ENCODE peak calls at places on chromosomes 13 and 19, in six cellular contexts. R is OCI-LY7, S is fibroblast of lung, E is mammary epithelial cell, G is SK-N-SH, J is GM23338. U is an unnamed sample.

GRCh38 chr13:110010433-110011135 is 224.2 kb upstream of the IRS2 start:
- DNase-seq in R (no peak), S (peak), E (no peak), G (no peak), J (no peak), U (no peak)

GRCh38 chr13:33016414-33017409 is at the start of gene KL:
- DNase-seq in R (no peak), S (no peak), E (no peak), G (peak), J (peak), U (no peak)

GRCh38 chr13:36370108-36370429 is 23.9 kb upstream of the SPART start:
- DNase-seq in R (no peak), S (no peak), E (no peak), G (no peak), J (no peak), U (no peak)

GRCh38 chr13:52025475-52026245 is 1.2 kb downstream of the UTP14C start:
- DNase-seq in R (no peak), S (no peak), E (no peak), G (no peak), J (peak), U (no peak)

GRCh38 chr19:9528757-9529336 is 9.6 kb downstream of the ZNF426 start:
- DNase-seq in R (no peak), S (peak), E (no peak), G (no peak), J (peak), U (peak)

GRCh38 chr19:51137812-51138425 is 4.2 kb upstream of the SIGLEC7 start:
- DNase-seq in R (no peak), S (no peak), E (no peak), G (no peak), J (no peak), U (no peak)

GRCh38 chr19:10717054-10717355 is 874 bp upstream of the DNM2 start:
- DNase-seq in R (no peak), S (no peak), E (no peak), G (no peak), J (no peak), U (no peak)

GRCh38 chr13:92510416-92510815 is 716.2 kb upstream of the GPC6 start:
- DNase-seq in R (peak), S (peak), E (peak), G (no peak), J (peak), U (peak)

GRCh38 chr13:97911311-97912138 is 42.0 kb upstream of the IPO5 start:
- DNase-seq in R (peak), S (no peak), E (peak), G (peak), J (peak), U (peak)

GRCh38 chr13:51978836-51979556 is 32.3 kb downstream of the ATP7B start:
- DNase-seq in R (no peak), S (peak), E (no peak), G (no peak), J (no peak), U (no peak)

DNA sequence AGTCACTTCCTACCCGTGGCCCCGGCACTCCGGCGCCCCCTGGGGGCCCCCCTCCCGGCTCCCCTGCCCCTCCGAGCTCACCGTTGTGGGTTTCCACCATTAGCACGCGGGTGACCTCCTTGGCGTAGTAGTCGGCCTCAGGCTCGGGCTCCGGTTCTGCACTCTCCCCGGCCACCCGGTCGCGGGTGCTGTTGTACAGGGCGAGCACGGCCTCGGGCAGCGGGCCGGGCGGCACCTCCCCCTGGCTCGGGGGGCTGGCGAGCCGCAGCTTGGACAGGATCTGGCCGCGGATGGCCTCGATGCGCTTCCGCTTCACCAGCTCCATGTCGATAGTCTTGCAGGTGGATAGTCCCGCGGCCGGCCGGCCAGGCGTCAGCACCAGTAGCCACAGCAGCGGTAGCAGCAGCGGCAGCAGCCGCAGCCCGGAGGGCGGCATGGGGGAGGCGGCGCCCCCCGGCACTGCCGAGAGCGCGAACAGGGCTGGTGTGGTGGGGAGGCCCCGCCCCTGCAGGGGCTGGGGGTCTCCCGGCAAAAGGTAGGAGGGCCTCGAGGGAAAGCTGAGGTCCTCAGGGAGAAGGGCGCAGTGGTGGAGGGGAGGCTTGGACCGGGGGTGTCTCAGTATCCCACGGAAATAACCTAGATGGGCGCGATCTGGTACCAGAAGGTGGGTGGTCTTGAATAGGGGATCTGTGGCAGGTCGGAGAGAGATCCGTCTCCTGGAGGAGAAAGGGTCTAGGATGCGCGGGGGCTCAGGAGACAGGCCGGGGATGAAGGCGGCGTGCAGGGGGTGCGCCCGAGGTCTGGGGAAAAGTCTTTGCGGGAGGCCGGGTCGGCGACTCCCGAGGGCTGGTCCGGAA is 885 bp downstream of the TGFB1 start:
- DNase-seq in R (peak), S (peak), E (peak), G (peak), J (peak), U (peak)
- H2AFZ ChIP-seq in R (peak), S (no peak), E (peak), G (no peak), J (peak), U (peak)

GRCh38 chr19:18967358-18968146 is 26.5 kb upstream of the HOMER3 start:
- DNase-seq in R (no peak), S (peak), E (peak), G (no peak), J (peak), U (peak)

GRCh38 chr19:18961767-18962423 is 20.9 kb upstream of the HOMER3 start:
- DNase-seq in R (peak), S (no peak), E (no peak), G (peak), J (peak), U (peak)

GRCh38 chr19:18966304-18966703 is 25.3 kb upstream of the HOMER3 start:
- DNase-seq in R (no peak), S (no peak), E (no peak), G (no peak), J (peak), U (peak)

GRCh38 chr19:18960370-18960769 is 19.4 kb upstream of the HOMER3 start:
- DNase-seq in R (no peak), S (no peak), E (no peak), G (no peak), J (no peak), U (no peak)

DNA sequence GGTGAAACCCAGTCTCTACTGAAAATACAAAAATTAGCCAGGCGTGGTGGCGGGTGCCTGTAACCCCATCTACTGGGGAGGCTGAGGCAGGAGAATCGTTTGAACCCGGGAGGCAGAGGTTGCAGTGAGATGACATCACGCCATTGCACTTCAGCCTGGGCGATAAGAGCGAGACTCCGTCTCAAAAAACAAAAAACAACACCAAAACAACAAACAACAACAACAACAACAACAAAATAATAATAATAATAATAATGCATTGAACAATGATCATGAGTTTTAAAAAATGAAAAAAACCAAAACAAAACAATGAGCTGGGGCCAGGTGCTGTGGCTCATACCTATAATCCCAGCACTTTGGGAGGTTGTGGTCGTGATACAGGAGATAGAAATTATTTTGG is 23.1 kb upstream of the HOMER3 start:
- DNase-seq in R (no peak), S (no peak), E (no peak), G (no peak), J (no peak), U (no peak)
- TF ChIP-seq CTCF in R (no peak), S (no peak), E (no peak), G (no peak), J (no peak), U (no peak)

DNA sequence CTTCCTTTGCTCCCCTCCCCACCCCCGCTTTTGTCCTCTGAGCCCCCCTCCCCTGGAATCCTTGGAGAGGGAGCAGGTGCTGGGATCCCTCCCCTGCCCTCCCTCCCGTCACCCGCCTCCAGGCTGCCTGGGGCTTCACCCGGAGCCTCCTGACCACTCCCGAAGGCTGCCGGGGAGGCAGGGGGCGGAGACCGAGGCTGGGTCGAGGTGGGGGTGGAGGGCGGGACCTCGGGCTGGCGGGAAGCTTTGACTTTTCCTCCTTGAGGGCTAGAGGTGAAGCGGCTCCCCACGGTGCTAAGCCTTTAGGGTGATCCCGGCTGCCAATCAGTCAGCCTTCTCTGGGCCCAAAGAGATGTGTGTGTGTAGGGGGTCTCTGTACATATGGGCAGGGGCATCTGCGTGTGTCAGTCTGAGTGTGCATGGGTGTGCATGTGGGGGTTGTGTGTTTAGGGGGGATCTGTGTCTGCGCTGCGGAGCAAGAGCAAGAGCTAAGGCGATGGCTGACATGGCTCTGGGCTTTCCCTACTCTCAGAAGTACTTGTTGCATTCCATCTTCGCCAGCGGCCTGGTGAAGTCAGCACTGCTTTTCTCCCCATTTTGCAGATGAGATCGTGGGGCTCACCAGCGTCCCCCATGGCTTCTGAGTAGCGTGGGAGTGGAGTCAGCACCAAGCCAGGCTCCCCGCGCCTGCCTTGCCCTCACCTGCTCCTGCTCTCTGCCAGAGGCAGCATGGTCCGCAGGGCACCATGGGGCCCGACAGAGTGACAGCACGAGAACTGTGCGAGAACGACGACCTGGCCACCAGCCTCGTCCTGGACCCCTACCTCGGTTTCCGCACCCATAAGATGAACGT is 1.7 kb downstream of the KMT5C start:
- DNase-seq in R (peak), S (peak), E (peak), G (peak), J (peak), U (peak)
- H2AFZ ChIP-seq in R (no peak), S (no peak), E (no peak), G (no peak), J (no peak), U (no peak)

DNA sequence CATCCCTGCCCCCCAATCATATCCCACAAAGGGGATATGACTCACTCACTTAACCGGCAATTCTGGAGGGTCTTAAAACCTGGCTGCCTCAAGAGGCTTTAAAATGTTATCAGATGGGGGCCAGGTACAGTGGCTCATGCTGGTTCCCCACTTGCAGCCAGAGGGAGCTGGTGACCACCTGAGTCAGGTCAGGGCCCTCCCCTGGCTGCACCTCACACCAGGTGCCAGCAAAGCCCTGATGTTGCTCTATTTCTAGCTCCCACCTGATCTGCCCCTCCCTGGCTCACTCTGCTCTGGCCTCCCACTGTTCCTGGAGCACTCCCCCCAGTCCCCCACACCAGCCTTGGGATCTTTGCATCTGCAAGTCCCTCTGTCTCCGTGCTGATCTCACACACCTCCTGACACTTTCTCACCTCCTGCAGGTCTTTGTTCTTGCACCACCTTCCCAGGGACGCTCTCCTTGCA is 14.2 kb downstream of the HPN start:
- DNase-seq in R (peak), S (no peak), E (no peak), G (no peak), J (peak), U (peak)
- TF ChIP-seq CTCF in R (peak), S (no peak), E (peak), G (peak), J (peak), U (peak)

GRCh38 chr19:40486017-40486416 is 19.2 kb downstream of the SPTBN4 start:
- DNase-seq in R (no peak), S (no peak), E (no peak), G (no peak), J (no peak), U (no peak)

GRCh38 chr19:40494191-40494838 is 27.5 kb downstream of the SPTBN4 start:
- DNase-seq in R (no peak), S (no peak), E (no peak), G (no peak), J (no peak), U (no peak)

GRCh38 chr19:40492274-40492673 is 25.5 kb downstream of the SPTBN4 start:
- DNase-seq in R (no peak), S (no peak), E (no peak), G (no peak), J (no peak), U (no peak)

GRCh38 chr19:40493778-40494177 is 27.0 kb downstream of the SPTBN4 start:
- DNase-seq in R (no peak), S (no peak), E (no peak), G (no peak), J (no peak), U (no peak)

GRCh38 chr19:40489882-40490230 is 23.1 kb downstream of the SPTBN4 start:
- DNase-seq in R (no peak), S (no peak), E (no peak), G (no peak), J (no peak), U (no peak)
- H2AFZ ChIP-seq in R (no peak), S (no peak), E (no peak), G (no peak), J (peak), U (no peak)

DNA sequence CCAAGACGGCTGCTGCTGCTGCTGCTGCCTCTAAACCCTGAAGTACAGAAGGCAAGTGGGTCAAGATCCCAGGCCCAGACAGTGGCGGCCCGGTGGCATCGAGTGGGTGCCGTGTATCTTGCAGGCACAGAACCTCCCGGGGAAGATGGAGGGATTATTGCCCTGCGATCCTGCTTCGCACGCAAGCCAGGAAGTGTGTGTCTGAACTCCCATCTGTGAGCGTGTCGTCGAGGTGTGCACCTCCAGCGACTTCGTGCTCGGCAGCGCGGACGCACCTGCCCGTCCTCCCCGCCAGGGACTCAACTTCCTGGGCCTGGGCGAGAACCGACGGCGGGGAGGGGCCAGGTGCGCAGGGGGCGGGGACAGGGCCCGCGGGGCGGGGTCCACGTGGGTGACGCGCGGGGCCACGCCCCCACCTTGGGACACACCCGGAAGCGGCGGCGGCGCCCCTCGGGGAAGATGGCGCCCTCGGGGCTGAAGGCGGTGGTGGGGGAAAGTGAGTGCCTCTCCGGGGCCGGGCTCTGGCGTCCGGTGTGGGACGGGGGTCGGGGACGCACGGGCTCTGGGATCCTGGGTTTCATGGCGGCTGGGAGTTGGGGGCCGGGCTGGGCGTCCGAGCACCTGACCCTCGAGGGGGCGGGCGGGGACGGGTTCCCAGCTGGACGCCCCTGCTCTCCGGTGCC is at the start of gene STXBP2:
- DNase-seq in R (peak), S (no peak), E (peak), G (peak), J (peak), U (peak)
- TF ChIP-seq CTCF in R (no peak), S (no peak), E (no peak), G (no peak), J (no peak), U (no peak)

GRCh38 chr19:17997969-17998826 is 9.8 kb upstream of the ARRDC2 start:
- DNase-seq in R (peak), S (peak), E (no peak), G (no peak), J (peak), U (peak)
- H2AFZ ChIP-seq in R (peak), S (no peak), E (no peak), G (no peak), J (no peak), U (peak)